ENCODE peak calls at places on chromosome 9, in seven cellular contexts. R is NB4, Y is lower lobe of right lung, O is OCI-LY7, E is brain microvascular endothelial cell, J is breast epithelium, W is bronchial epithelial cell. H is an unnamed sample.

GRCh38 chr9:79667716-79668458 is 96.1 kb downstream of the TLE4 start:
- DNase-seq in R (no peak), Y (no peak), O (no peak), E (no peak), J (no peak), W (peak), H (no peak)

GRCh38 chr9:126456396-126456795 is 129.8 kb downstream of the MVB12B start:
- DNase-seq in R (no peak), Y (no peak), O (no peak), E (no peak), J (no peak), W (no peak), H (no peak)

GRCh38 chr9:86341007-86341491 is 13.2 kb downstream of the TUT7 start:
- DNase-seq in R (peak), Y (no peak), O (no peak), E (no peak), J (no peak), W (peak), H (peak)

GRCh38 chr9:129458155-129458661 is 162.7 kb downstream of the C9orf50 start:
- DNase-seq in R (peak), Y (peak), O (no peak), E (peak), J (no peak), W (no peak), H (no peak)

GRCh38 chr9:135130266-135130976 is 43.0 kb downstream of the OLFM1 start:
- DNase-seq in R (peak), Y (no peak), O (no peak), E (no peak), J (no peak), W (peak), H (no peak)

GRCh38 chr9:69809304-69809863 is 11.2 kb upstream of the CFAP95 start:
- DNase-seq in R (peak), Y (no peak), O (peak), E (no peak), J (no peak), W (peak), H (peak)

GRCh38 chr9:35510745-35511428 is 21.0 kb downstream of the RUSC2 start:
- DNase-seq in R (no peak), Y (no peak), O (no peak), E (peak), J (peak), W (peak), H (peak)

GRCh38 chr9:102499468-102499867 is 495.7 kb upstream of the CYLC2 start:
- DNase-seq in R (peak), Y (no peak), O (no peak), E (peak), J (no peak), W (no peak), H (no peak)

GRCh38 chr9:74742792-74743389 is 144.8 kb downstream of the TRPM6 start:
- DNase-seq in R (peak), Y (no peak), O (no peak), E (peak), J (no peak), W (peak), H (peak)

GRCh38 chr9:124215956-124216355 is 41.8 kb upstream of the NEK6 start:
- DNase-seq in R (no peak), Y (no peak), O (no peak), E (no peak), J (peak), W (no peak), H (no peak)

GRCh38 chr9:82721596-82721995 is 341.3 kb downstream of the RASEF start:
- DNase-seq in R (no peak), Y (no peak), O (no peak), E (no peak), J (no peak), W (peak), H (no peak)

GRCh38 chr9:123354806-123355508 is 1.0 kb upstream of the CRB2 start:
- DNase-seq in R (no peak), Y (peak), O (no peak), E (no peak), J (no peak), W (no peak), H (no peak)

GRCh38 chr9:36151306-36152210 is 15.0 kb downstream of the GLIPR2 start:
- DNase-seq in R (peak), Y (peak), O (peak), E (peak), J (no peak), W (peak), H (peak)

GRCh38 chr9:98708933-98709911 is at the start of gene GABBR2:
- DNase-seq in R (no peak), Y (no peak), O (no peak), E (no peak), J (no peak), W (no peak), H (peak)

GRCh38 chr9:134837529-134837928 is 43.1 kb upstream of the FCN2 start:
- DNase-seq in R (no peak), Y (no peak), O (no peak), E (no peak), J (no peak), W (no peak), H (peak)

GRCh38 chr9:115084157-115084556 is 33.8 kb downstream of the TNC start:
- DNase-seq in R (no peak), Y (no peak), O (no peak), E (no peak), J (no peak), W (no peak), H (no peak)

GRCh38 chr9:91119679-91120078 is 242.0 kb downstream of the AUH start:
- DNase-seq in R (no peak), Y (no peak), O (no peak), E (peak), J (no peak), W (peak), H (peak)

GRCh38 chr9:86298873-86299272 is 16.5 kb upstream of the ISCA1 start:
- DNase-seq in R (no peak), Y (peak), O (no peak), E (no peak), J (no peak), W (no peak), H (no peak)

GRCh38 chr9:97470076-97470475 is 31.4 kb upstream of the TMOD1 start:
- DNase-seq in R (no peak), Y (no peak), O (peak), E (no peak), J (no peak), W (peak), H (no peak)

GRCh38 chr9:27131731-27132130 is 22.7 kb downstream of the TEK start:
- DNase-seq in R (no peak), Y (no peak), O (no peak), E (no peak), J (no peak), W (no peak), H (no peak)

GRCh38 chr9:120710110-120710981 is 3.9 kb downstream of the MEGF9 start:
- DNase-seq in R (peak), Y (no peak), O (peak), E (no peak), J (no peak), W (no peak), H (peak)

GRCh38 chr9:131728961-131729360 is 10.9 kb downstream of the RAPGEF1 start:
- DNase-seq in R (peak), Y (no peak), O (peak), E (no peak), J (no peak), W (no peak), H (no peak)

GRCh38 chr9:132249123-132249522 is 87.3 kb downstream of the NTNG2 start:
- DNase-seq in R (no peak), Y (peak), O (no peak), E (no peak), J (peak), W (no peak), H (no peak)

GRCh38 chr9:115327441-115328122 is 209.6 kb upstream of the TNC start:
- DNase-seq in R (no peak), Y (no peak), O (no peak), E (no peak), J (no peak), W (peak), H (peak)

GRCh38 chr9:84851935-84852585 is 182.5 kb downstream of the NTRK2 start:
- DNase-seq in R (no peak), Y (no peak), O (no peak), E (peak), J (peak), W (peak), H (peak)

GRCh38 chr9:89177401-89178161 is 1.0 kb downstream of the SHC3 start:
- DNase-seq in R (no peak), Y (no peak), O (no peak), E (no peak), J (no peak), W (no peak), H (peak)

GRCh38 chr9:72873456-72873855 is 79.4 kb downstream of the ALDH1A1 start:
- DNase-seq in R (no peak), Y (no peak), O (no peak), E (no peak), J (no peak), W (no peak), H (peak)

GRCh38 chr9:2492161-2492560 is 129.4 kb upstream of the VLDLR start:
- DNase-seq in R (no peak), Y (no peak), O (no peak), E (no peak), J (no peak), W (no peak), H (no peak)

GRCh38 chr9:100083448-100084144 is 15.2 kb downstream of the ERP44 start:
- DNase-seq in R (no peak), Y (no peak), O (no peak), E (no peak), J (no peak), W (no peak), H (no peak)

GRCh38 chr9:23850242-23851023 is 24.4 kb upstream of the ELAVL2 start:
- DNase-seq in R (no peak), Y (no peak), O (no peak), E (no peak), J (no peak), W (no peak), H (no peak)

GRCh38 chr9:108086624-108087023 is 597.1 kb upstream of the KLF4 start:
- DNase-seq in R (no peak), Y (no peak), O (no peak), E (no peak), J (no peak), W (no peak), H (no peak)

GRCh38 chr9:126523621-126524111 is 90.1 kb upstream of the LMX1B start:
- DNase-seq in R (peak), Y (peak), O (no peak), E (no peak), J (no peak), W (no peak), H (no peak)

GRCh38 chr9:75803130-75803529 is 87.3 kb upstream of the PCSK5 start:
- DNase-seq in R (no peak), Y (no peak), O (no peak), E (peak), J (no peak), W (peak), H (peak)

GRCh38 chr9:91060520-91061343 is 259.1 kb downstream of the SYK start:
- DNase-seq in R (peak), Y (no peak), O (no peak), E (peak), J (no peak), W (peak), H (peak)

GRCh38 chr9:135944444-135945252 is 16.5 kb downstream of the UBAC1 start:
- DNase-seq in R (no peak), Y (no peak), O (no peak), E (no peak), J (no peak), W (no peak), H (no peak)

GRCh38 chr9:132973713-132974112 is 4.8 kb upstream of the GFI1B start:
- DNase-seq in R (peak), Y (no peak), O (peak), E (peak), J (no peak), W (no peak), H (peak)

GRCh38 chr9:38058452-38059232 is 10.4 kb downstream of the SHB start:
- DNase-seq in R (no peak), Y (no peak), O (no peak), E (no peak), J (no peak), W (no peak), H (no peak)
- TF ChIP-seq CTCF in R (no peak), Y (no peak), O (no peak), E (no peak), J (no peak), W (no peak), H (no peak)

DNA sequence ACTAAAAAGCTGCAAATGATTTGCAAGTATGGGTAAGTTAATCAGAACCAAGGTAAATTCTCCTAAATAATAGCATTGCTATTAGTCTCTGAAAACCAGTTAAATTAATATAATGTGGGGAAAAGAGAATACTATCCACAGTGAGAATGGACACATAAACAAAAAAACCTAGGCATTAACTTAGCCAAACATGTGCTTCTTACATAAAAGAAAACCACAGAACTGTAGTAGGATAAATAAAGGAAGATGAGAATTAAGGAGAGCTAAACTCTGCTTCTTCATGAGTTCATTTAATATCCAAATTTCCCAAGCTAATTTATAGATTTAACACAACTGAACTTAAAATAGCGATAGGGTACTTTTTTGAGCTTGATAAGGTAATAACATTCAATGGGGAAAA is 31.8 kb downstream of the ABCA1 start:
- DNase-seq in R (no peak), Y (no peak), O (no peak), E (no peak), J (no peak), W (no peak), H (no peak)
- H3K4me3 ChIP-seq in R (no peak), Y (no peak), O (no peak), E (no peak), J (no peak), W (no peak), H (no peak)

GRCh38 chr9:138075496-138075895 is 197.9 kb downstream of the CACNA1B start:
- DNase-seq in R (no peak), Y (no peak), O (no peak), E (no peak), J (no peak), W (no peak), H (no peak)
- TF ChIP-seq CTCF in R (no peak), Y (no peak), O (no peak), E (no peak), J (no peak), W (no peak), H (no peak)

GRCh38 chr9:112620353-112620752 is 97.6 kb downstream of the INIP start:
- DNase-seq in R (no peak), Y (no peak), O (no peak), E (no peak), J (no peak), W (no peak), H (no peak)
- H3K4me3 ChIP-seq in R (no peak), Y (no peak), O (no peak), E (no peak), J (no peak), W (no peak), H (no peak)

GRCh38 chr9:503881-504852 is 289.5 kb downstream of the DOCK8 start:
- DNase-seq in R (peak), Y (peak), O (peak), E (peak), J (peak), W (peak), H (peak)
- TF ChIP-seq CTCF in R (peak), Y (peak), O (peak), E (peak), J (no peak), W (peak), H (peak)

DNA sequence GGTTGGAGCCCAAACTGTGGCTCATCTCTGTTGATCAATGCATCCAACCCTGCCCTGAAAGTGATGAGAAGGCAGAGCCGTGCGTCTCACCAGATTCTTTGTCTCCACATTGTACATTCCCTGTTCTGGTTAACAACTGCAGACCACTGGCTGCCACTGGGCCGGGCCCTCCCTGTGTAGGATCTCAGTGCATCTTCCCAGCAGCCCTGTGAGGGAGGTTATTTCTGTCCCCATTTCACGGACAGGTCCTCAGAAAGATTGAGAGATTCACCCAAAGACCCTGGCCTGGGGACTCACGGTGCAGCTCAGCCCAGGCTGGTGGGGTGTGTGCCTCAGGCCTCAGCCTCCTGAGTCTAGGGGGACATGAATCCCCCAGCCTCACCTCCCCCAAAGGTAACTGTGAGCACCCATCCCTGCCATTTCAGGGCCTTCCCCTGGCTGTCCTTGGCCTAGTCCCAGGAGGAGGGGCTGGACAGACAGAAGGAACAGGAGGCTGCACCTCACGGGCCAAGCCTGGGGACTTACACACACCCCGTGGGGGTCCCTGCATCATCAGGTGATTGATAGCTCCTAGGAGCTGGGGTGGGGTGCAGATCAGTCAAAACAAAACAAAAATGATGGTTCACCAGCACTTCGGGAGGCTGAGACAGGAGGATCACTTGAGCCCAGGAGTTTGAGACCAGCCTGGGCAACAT is 169.1 kb downstream of the GAPVD1 start:
- DNase-seq in R (no peak), Y (peak), O (no peak), E (no peak), J (no peak), W (no peak), H (no peak)
- H3K4me3 ChIP-seq in R (no peak), Y (no peak), O (no peak), E (no peak), J (no peak), W (no peak), H (no peak)

DNA sequence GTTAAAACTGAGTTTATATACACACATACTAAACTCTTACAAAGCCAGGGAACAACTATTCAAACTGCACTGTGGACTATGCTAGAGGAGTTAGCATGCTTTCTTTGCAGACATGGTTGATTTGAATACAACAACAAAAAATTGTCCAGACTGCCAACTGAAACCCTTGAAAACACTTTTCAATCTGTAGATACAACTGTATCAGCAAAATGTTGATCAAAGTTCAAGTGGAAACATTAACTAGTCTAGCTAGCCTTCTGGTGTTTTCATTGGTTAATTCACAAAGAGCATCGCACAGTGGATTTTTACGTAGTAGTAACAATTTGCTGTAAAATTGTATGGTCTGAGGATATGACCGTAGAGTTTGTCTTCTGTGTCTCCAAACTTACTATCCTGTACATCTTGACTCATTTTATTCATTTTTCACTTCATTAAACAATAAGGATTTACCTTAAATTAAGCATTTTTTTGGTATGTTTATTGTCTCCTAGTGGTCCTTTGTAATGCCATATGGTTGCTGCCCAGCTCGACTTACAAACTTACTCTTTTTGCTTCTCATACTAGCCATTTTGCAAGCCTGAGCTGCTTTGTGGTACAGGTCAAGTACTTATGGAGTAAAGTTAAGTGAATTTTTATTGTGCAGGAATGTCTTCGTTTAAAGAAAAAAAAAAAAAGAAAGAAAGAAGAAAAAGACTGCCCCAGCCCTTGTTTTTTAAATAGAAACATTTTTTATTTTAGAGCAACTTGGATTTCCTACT is 123.4 kb downstream of the ZCCHC7 start:
- DNase-seq in R (no peak), Y (no peak), O (no peak), E (no peak), J (no peak), W (no peak), H (no peak)
- TF ChIP-seq CTCF in R (no peak), Y (no peak), O (no peak), E (no peak), J (no peak), W (no peak), H (no peak)

H was measured in AG10803.